ENCODE peak calls at places on chromosomes 6 and 20, in nine cellular contexts. A is PC-9, J is IMR-90, C is A549, B is heart right ventricle, Y is HCT116, W is breast epithelium, Z is adrenal gland, T is lower lobe of right lung. H is an unnamed sample. For H3K4me1, the result is how much of the 10 kb centered on the place peaks cover.

GRCh38 chr6:3239110-3239830 is 11.8 kb upstream of the TUBB2B start:
- DNase-seq in Z (no peak), W (no peak), C (peak), J (no peak), Y (peak), B (no peak), A (no peak), T (no peak), H (no peak)

GRCh38 chr6:167734662-167735497 is 91.8 kb upstream of the AFDN start:
- DNase-seq in T (no peak), J (no peak), W (no peak), B (no peak), C (no peak), A (no peak), Z (no peak), Y (no peak), H (no peak)

GRCh38 chr20:56504373-56505005 is 20.1 kb upstream of the FAM209A start:
- DNase-seq in T (no peak), B (no peak), Y (no peak), A (no peak), Z (no peak), J (no peak), C (peak), W (no peak), H (no peak)

GRCh38 chr6:33213989-33214335 is 5.7 kb downstream of the RING1 start:
- DNase-seq in Y (no peak), B (no peak), A (no peak), Z (no peak), W (no peak), J (no peak), T (no peak), C (no peak), H (no peak)

GRCh38 chr6:82030301-82030700 is 217.2 kb downstream of the IBTK start:
- DNase-seq in C (no peak), W (no peak), T (no peak), A (no peak), Y (no peak), B (no peak), Z (no peak), J (no peak), H (no peak)

GRCh38 chr6:40376113-40376650 is 211.0 kb downstream of the LRFN2 start:
- DNase-seq in W (no peak), Y (no peak), J (no peak), C (no peak), T (no peak), A (no peak), B (no peak), Z (no peak), H (no peak)

GRCh38 chr20:36728986-36729385 is 16.9 kb downstream of the NDRG3 start:
- DNase-seq in Y (no peak), A (no peak), W (no peak), C (no peak), J (peak), T (no peak), B (no peak), Z (no peak), H (no peak)

GRCh38 chr20:57380081-57380750 is 11.0 kb upstream of the RBM38 start:
- DNase-seq in B (no peak), C (no peak), Z (no peak), T (no peak), Y (no peak), A (no peak), J (no peak), W (no peak), H (no peak)

GRCh38 chr6:19669206-19669605 is 168.0 kb upstream of the ID4 start:
- DNase-seq in J (no peak), C (no peak), B (no peak), A (no peak), W (no peak), Y (no peak), Z (no peak), T (no peak), H (no peak)

GRCh38 chr6:3549314-3549940 is 92.6 kb upstream of the SLC22A23 start:
- DNase-seq in Z (no peak), T (no peak), W (no peak), A (no peak), B (no peak), Y (no peak), J (no peak), C (no peak), H (no peak)

GRCh38 chr6:29685718-29686326 is 4.9 kb upstream of the ZFP57 start:
- DNase-seq in W (no peak), A (no peak), Y (no peak), B (peak), J (no peak), T (no peak), Z (no peak), C (no peak), H (no peak)

GRCh38 chr6:14309516-14309915 is 191.9 kb downstream of the CD83 start:
- DNase-seq in A (no peak), T (no peak), J (no peak), Z (no peak), B (no peak), W (no peak), C (no peak), Y (no peak), H (no peak)

GRCh38 chr6:75308250-75308988 is 23.8 kb upstream of the TMEM30A start:
- DNase-seq in B (no peak), J (no peak), T (no peak), C (no peak), A (no peak), Z (no peak), W (no peak), Y (no peak), H (no peak)

GRCh38 chr20:44850272-44850671 is 35.2 kb upstream of the YWHAB start:
- DNase-seq in Z (no peak), T (no peak), Y (no peak), C (no peak), A (peak), J (no peak), W (no peak), B (no peak), H (no peak)

GRCh38 chr6:23003671-23004598 is 434.6 kb downstream of the HDGFL1 start:
- DNase-seq in Z (no peak), C (no peak), J (peak), Y (no peak), W (peak), A (no peak), T (no peak), B (no peak), H (no peak)

GRCh38 chr6:16729744-16730143 is 31.5 kb downstream of the ATXN1 start:
- DNase-seq in Y (no peak), B (no peak), C (no peak), T (no peak), Z (no peak), A (no peak), W (no peak), J (no peak), H (no peak)

GRCh38 chr6:10205892-10206291 is 209.0 kb downstream of the TFAP2A start:
- DNase-seq in B (no peak), T (no peak), Z (no peak), W (no peak), A (no peak), Y (no peak), J (no peak), C (no peak), H (no peak)

GRCh38 chr6:29474996-29475395 is 12.8 kb downstream of the MAS1L start:
- DNase-seq in B (no peak), W (no peak), T (no peak), A (no peak), J (no peak), Z (no peak), Y (no peak), C (no peak), H (no peak)

GRCh38 chr6:139152892-139153271 is 18.0 kb downstream of the HECA start:
- DNase-seq in J (peak), B (no peak), W (no peak), Y (no peak), Z (no peak), A (no peak), C (no peak), T (no peak), H (no peak)

GRCh38 chr6:163338671-163339405 is 75.7 kb upstream of the QKI start:
- DNase-seq in W (no peak), B (no peak), A (no peak), C (no peak), Z (no peak), Y (no peak), J (peak), T (no peak), H (no peak)

GRCh38 chr20:60237981-60238380 is 279.8 kb downstream of the CDH26 start:
- DNase-seq in Y (no peak), A (no peak), W (no peak), Z (no peak), J (no peak), B (no peak), C (no peak), T (no peak), H (no peak)

GRCh38 chr6:13500264-13500663 is 12.9 kb upstream of the GFOD1 start:
- DNase-seq in W (no peak), A (no peak), C (no peak), Y (no peak), B (no peak), J (no peak), Z (no peak), T (no peak), H (no peak)

GRCh38 chr6:150142304-150142656 is 564 bp upstream of the PPP1R14C start:
- DNase-seq in B (no peak), J (no peak), T (peak), C (no peak), A (peak), W (peak), Z (no peak), Y (no peak), H (no peak)

GRCh38 chr6:5036309-5036708 is 32.5 kb upstream of the RPP40 start:
- DNase-seq in Z (no peak), B (no peak), Y (peak), J (peak), W (no peak), A (no peak), C (peak), T (no peak), H (no peak)

GRCh38 chr6:53330137-53330536 is 18.6 kb downstream of the ELOVL5 start:
- DNase-seq in A (no peak), T (no peak), W (no peak), Y (no peak), C (no peak), B (no peak), J (no peak), Z (no peak), H (no peak)

GRCh38 chr6:89432875-89433636 is at the start of gene ANKRD6:
- DNase-seq in C (peak), T (peak), W (peak), A (no peak), Z (peak), Y (peak), B (peak), J (no peak), H (no peak)

GRCh38 chr6:45830441-45831139 is 185.1 kb downstream of the CLIC5 start:
- DNase-seq in C (no peak), Y (no peak), W (no peak), Z (no peak), T (no peak), B (no peak), A (no peak), J (no peak), H (no peak)

GRCh38 chr20:49597825-49598395 is 30.0 kb upstream of the PTGIS start:
- DNase-seq in Z (no peak), C (no peak), Y (no peak), W (no peak), J (no peak), B (no peak), A (no peak), T (peak), H (no peak)

GRCh38 chr6:83518946-83519489 is 6.7 kb downstream of the PRSS35 start:
- DNase-seq in B (no peak), Z (no peak), A (no peak), Y (no peak), J (peak), W (no peak), C (no peak), T (no peak), H (no peak)

GRCh38 chr20:38624084-38624483 is 22.5 kb downstream of the ARHGAP40 start:
- DNase-seq in J (no peak), T (no peak), Y (no peak), B (no peak), W (no peak), A (no peak), C (no peak), Z (no peak), H (no peak)

GRCh38 chr6:159969204-159969912 is 476 bp downstream of the IGF2R start:
- DNase-seq in A (no peak), W (no peak), C (peak), Z (no peak), B (peak), Y (no peak), J (peak), T (peak), H (no peak)

GRCh38 chr6:12656841-12657435 is 59.6 kb upstream of the PHACTR1 start:
- DNase-seq in B (no peak), J (no peak), T (no peak), Z (no peak), Y (no peak), W (no peak), A (peak), C (no peak), H (no peak)

GRCh38 chr6:141199074-141199473 is 933.7 kb upstream of the GJE1 start:
- DNase-seq in T (no peak), J (peak), B (no peak), C (no peak), Y (no peak), Z (no peak), W (no peak), A (no peak), H (no peak)

GRCh38 chr6:141195251-141195832 is 937.4 kb upstream of the GJE1 start:
- DNase-seq in B (no peak), A (no peak), Y (no peak), W (peak), C (no peak), J (no peak), Z (no peak), T (no peak), H (no peak)
- H3K4me1 ChIP-seq in B (under half), A (under half), Y (under half), W (under half), C (under half), J (under half), Z (under half), T (under half), H (under half)

DNA sequence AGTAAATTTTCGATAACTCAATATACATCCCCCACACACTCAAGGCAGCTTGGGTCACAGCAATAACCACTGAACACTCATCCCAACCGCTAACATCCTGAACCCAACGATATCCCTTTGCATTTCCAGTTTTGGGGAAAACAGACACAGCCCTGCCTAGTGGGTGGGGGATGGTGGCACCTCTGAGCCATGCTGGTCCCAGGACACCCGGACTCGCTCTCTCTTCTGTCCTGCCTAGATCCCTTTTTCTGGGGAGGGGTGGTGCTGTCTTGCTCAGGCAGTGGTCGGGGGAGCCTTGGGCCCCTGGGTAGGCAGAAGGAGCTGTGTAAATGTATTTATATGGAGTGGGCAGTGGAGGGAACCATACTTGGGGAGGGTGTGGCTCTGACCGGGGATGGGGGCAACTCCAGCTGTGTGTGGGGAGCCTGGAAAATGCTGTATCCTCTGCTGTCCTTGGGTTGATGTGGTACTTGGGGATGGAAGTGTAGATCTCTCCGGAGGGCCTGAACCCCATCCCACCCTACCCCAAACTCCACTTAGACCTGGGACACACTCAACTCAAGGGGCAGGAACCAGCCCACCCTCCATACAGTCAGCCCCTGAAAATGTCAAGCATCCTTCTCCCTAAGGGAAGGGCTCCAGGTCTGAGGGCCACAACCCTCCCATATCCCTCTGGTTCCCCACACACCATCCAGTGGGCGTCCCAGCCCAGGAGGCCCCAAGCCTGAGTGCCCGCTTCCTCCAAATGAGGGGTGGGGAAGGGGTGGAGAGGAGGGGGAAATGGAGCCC is 23.7 kb upstream of the SLC22A7 start:
- DNase-seq in C (no peak), Y (no peak), B (no peak), J (no peak), T (no peak), A (no peak), W (no peak), Z (no peak), H (no peak)
- H3K4me3 ChIP-seq in C (no peak), Y (no peak), B (no peak), J (no peak), T (no peak), A (no peak), W (peak), Z (no peak), H (no peak)

DNA sequence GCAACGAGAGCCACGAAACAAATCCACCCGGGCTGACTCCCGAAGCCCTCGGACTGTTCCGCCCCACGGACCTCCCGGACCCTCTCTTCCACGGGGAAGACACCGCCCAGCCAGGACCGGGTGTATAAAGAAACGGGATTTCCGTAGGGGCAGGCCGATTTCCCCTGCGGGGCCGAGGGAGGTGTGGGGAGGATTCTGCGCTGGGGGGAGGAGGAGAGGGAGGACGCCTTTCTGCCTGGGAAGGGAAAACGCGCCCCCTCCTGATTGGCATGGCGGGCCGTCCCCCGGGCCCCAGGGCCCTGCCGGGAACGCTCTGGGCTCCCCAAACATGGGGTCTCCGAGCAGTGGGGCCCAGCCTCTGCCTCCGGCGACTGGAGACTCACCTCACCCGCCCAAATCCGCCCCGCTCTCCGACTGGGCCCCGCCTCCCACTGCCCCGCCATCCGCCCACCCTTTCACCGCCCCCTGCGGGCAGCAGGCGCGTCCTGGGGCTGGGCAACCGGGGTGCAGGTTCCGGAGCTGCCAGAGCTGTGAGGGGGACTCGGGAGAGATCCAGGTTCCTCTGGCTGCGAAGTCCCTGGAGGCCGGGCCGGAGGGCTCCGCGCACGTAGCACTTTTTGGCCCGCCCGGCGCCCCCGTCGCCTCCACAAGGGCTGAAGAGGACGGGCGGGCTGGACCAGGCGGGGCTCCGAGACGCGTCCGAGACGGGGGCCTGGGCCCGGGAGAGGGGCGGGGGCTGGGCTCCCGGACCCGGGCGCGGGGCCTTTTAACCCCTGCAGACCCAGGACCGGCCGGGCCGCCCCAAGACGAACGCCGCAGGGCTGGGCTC is 586 bp upstream of the PPDPF start:
- DNase-seq in A (peak), Y (no peak), C (peak), J (peak), B (peak), W (peak), Z (no peak), T (peak), H (no peak)
- TF ChIP-seq CTCF in A (no peak), Y (peak), C (peak), J (peak), B (peak), W (no peak), Z (no peak), T (peak), H (peak)

GRCh38 chr20:2399390-2399789 is 18.7 kb downstream of the TGM6 start:
- DNase-seq in B (no peak), Z (no peak), J (no peak), A (no peak), C (no peak), W (no peak), Y (no peak), T (no peak), H (peak)

GRCh38 chr20:2402271-2402980 is 21.7 kb downstream of the TGM6 start:
- DNase-seq in J (peak), Z (no peak), B (no peak), C (peak), A (peak), T (no peak), Y (peak), W (no peak), H (no peak)

GRCh38 chr20:2398453-2398852 is 17.8 kb downstream of the TGM6 start:
- DNase-seq in Z (no peak), Y (no peak), C (no peak), J (no peak), T (no peak), A (no peak), W (no peak), B (no peak), H (no peak)

GRCh38 chr20:2401527-2401926 is 20.8 kb downstream of the TGM6 start:
- DNase-seq in B (no peak), T (no peak), J (no peak), Z (no peak), A (no peak), C (no peak), W (no peak), Y (no peak), H (no peak)

DNA sequence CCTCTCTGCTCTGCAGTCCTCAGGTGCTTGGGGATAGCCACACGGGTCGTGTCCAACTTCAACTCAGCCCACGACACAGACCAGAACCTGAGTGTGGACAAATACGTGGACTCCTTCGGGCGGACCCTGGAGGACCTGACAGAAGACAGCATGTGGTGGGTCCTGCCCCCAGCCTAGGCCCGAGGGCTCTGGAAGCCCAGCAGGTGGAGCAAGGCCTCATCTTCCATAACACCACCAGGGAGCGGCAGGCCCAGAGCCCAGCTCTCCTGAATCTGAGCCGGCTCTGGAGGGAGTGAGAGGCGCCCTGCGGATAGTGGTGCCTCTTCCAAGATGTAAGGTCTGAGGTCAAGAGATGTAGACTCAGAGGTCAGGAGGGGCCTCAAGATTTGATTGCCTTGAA is 19.6 kb downstream of the TGM6 start:
- DNase-seq in C (no peak), J (no peak), Z (no peak), Y (no peak), B (no peak), T (no peak), W (no peak), A (no peak), H (peak)
- H3K4me1 ChIP-seq in C (under half), J (under half), Z (under half), Y (under half), B (under half), T (under half), W (under half), A (under half), H (under half)

GRCh38 chr6:125262026-125263013 is 39.4 kb downstream of the HDDC2 start:
- DNase-seq in T (no peak), Z (no peak), W (no peak), J (peak), Y (no peak), A (no peak), C (no peak), B (no peak), H (no peak)
- H3K4me3 ChIP-seq in T (no peak), Z (no peak), W (no peak), J (peak), Y (no peak), A (no peak), C (no peak), B (peak), H (no peak)

GRCh38 chr20:46772901-46773300 is 63.5 kb downstream of the SLC2A10 start:
- DNase-seq in Z (no peak), Y (no peak), C (no peak), T (no peak), A (no peak), J (no peak), B (no peak), W (no peak), H (no peak)
- TF ChIP-seq CTCF in Z (no peak), Y (peak), C (peak), T (no peak), A (peak), J (no peak), B (no peak), W (no peak), H (no peak)

GRCh38 chr20:46923550-46923949 is 28.9 kb downstream of the EYA2 start:
- DNase-seq in A (no peak), W (no peak), Z (no peak), Y (no peak), C (no peak), J (no peak), B (no peak), T (no peak), H (no peak)
- H3K4me1 ChIP-seq in A (under half), W (under half), Z (under half), Y (under half), C (under half), J (under half), B (under half), T (under half), H (under half)